ENCODE peak calls at places on chromosomes 1 and 21, in seven cellular contexts. One of them, this sample, is unnamed.

GRCh38 chr1:180646547-180646946 is 14.7 kb downstream of the XPR1 start:
- DNase-seq in fibroblast of the conjunctiva: no peak
- DNase-seq in NAMALWA: no peak
- DNase-seq in mucosa of gallbladder: no peak
- DNase-seq in substantia nigra: no peak
- DNase-seq in stimulated activated CD8-positive, alpha-beta memory T cell treated with anti-CD3 and anti-CD28 coated beads, Interleukin-15, amount 100 ng/mL, for 24 hours: no peak
- DNase-seq in NCI-H460: no peak
- DNase-seq in this sample: no peak

GRCh38 chr1:52919051-52919719 is 2.4 kb downstream of the ECHDC2 start:
- DNase-seq in stimulated activated CD8-positive, alpha-beta memory T cell treated with anti-CD3 and anti-CD28 coated beads, Interleukin-15, amount 100 ng/mL, for 24 hours: no peak
- DNase-seq in NCI-H460: no peak
- DNase-seq in substantia nigra: no peak
- DNase-seq in mucosa of gallbladder: no peak
- DNase-seq in NAMALWA: no peak
- DNase-seq in fibroblast of the conjunctiva: no peak
- DNase-seq in this sample: no peak

GRCh38 chr1:161198206-161198876 is 513 bp downstream of the ADAMTS4 start:
- DNase-seq in mucosa of gallbladder: no peak
- DNase-seq in stimulated activated CD8-positive, alpha-beta memory T cell treated with anti-CD3 and anti-CD28 coated beads, Interleukin-15, amount 100 ng/mL, for 24 hours: no peak
- DNase-seq in fibroblast of the conjunctiva: no peak
- DNase-seq in NCI-H460: no peak
- DNase-seq in substantia nigra: peak; percentile 60
- DNase-seq in NAMALWA: no peak
- DNase-seq in this sample: no peak

GRCh38 chr21:44431300-44431699 is 24.0 kb upstream of the LRRC3 start:
- DNase-seq in fibroblast of the conjunctiva: no peak
- DNase-seq in NCI-H460: no peak
- DNase-seq in mucosa of gallbladder: no peak
- DNase-seq in substantia nigra: no peak
- DNase-seq in stimulated activated CD8-positive, alpha-beta memory T cell treated with anti-CD3 and anti-CD28 coated beads, Interleukin-15, amount 100 ng/mL, for 24 hours: no peak
- DNase-seq in NAMALWA: no peak
- DNase-seq in this sample: no peak

GRCh38 chr1:3426956-3427535 is 27.4 kb upstream of the ARHGEF16 start:
- DNase-seq in NAMALWA: no peak
- DNase-seq in fibroblast of the conjunctiva: no peak
- DNase-seq in stimulated activated CD8-positive, alpha-beta memory T cell treated with anti-CD3 and anti-CD28 coated beads, Interleukin-15, amount 100 ng/mL, for 24 hours: no peak
- DNase-seq in mucosa of gallbladder: no peak
- DNase-seq in substantia nigra: no peak
- DNase-seq in NCI-H460: no peak
- DNase-seq in this sample: no peak

GRCh38 chr1:47389735-47390134 is 26.4 kb upstream of the FOXE3 start:
- DNase-seq in stimulated activated CD8-positive, alpha-beta memory T cell treated with anti-CD3 and anti-CD28 coated beads, Interleukin-15, amount 100 ng/mL, for 24 hours: no peak
- DNase-seq in fibroblast of the conjunctiva: no peak
- DNase-seq in NCI-H460: no peak
- DNase-seq in mucosa of gallbladder: no peak
- DNase-seq in NAMALWA: no peak
- DNase-seq in substantia nigra: no peak
- DNase-seq in this sample: no peak

GRCh38 chr1:78843111-78843908 is 163.2 kb downstream of the ADGRL4 start:
- DNase-seq in NAMALWA: no peak
- DNase-seq in NCI-H460: no peak
- DNase-seq in fibroblast of the conjunctiva: no peak
- DNase-seq in substantia nigra: no peak
- DNase-seq in mucosa of gallbladder: no peak
- DNase-seq in stimulated activated CD8-positive, alpha-beta memory T cell treated with anti-CD3 and anti-CD28 coated beads, Interleukin-15, amount 100 ng/mL, for 24 hours: no peak
- DNase-seq in this sample: no peak

GRCh38 chr1:43446388-43446740 is 7.4 kb downstream of the HYI start:
- DNase-seq in mucosa of gallbladder: no peak
- DNase-seq in stimulated activated CD8-positive, alpha-beta memory T cell treated with anti-CD3 and anti-CD28 coated beads, Interleukin-15, amount 100 ng/mL, for 24 hours: no peak
- DNase-seq in NAMALWA: no peak
- DNase-seq in substantia nigra: no peak
- DNase-seq in fibroblast of the conjunctiva: no peak
- DNase-seq in NCI-H460: no peak
- DNase-seq in this sample: no peak

GRCh38 chr1:174902531-174903099 is 97.1 kb upstream of the CACYBP start:
- DNase-seq in NCI-H460: no peak
- DNase-seq in NAMALWA: no peak
- DNase-seq in mucosa of gallbladder: peak; percentile 52
- DNase-seq in substantia nigra: no peak
- DNase-seq in fibroblast of the conjunctiva: no peak
- DNase-seq in stimulated activated CD8-positive, alpha-beta memory T cell treated with anti-CD3 and anti-CD28 coated beads, Interleukin-15, amount 100 ng/mL, for 24 hours: no peak
- DNase-seq in this sample: no peak

GRCh38 chr1:211579434-211580302 is 707 bp upstream of the SLC30A1 start:
- DNase-seq in stimulated activated CD8-positive, alpha-beta memory T cell treated with anti-CD3 and anti-CD28 coated beads, Interleukin-15, amount 100 ng/mL, for 24 hours: no peak
- DNase-seq in mucosa of gallbladder: no peak
- DNase-seq in NCI-H460: peak; percentile 24
- DNase-seq in substantia nigra: no peak
- DNase-seq in NAMALWA: peak; percentile 84
- DNase-seq in fibroblast of the conjunctiva: no peak
- DNase-seq in this sample: no peak

GRCh38 chr1:79811173-79811572 is 804.6 kb upstream of the ADGRL4 start:
- DNase-seq in stimulated activated CD8-positive, alpha-beta memory T cell treated with anti-CD3 and anti-CD28 coated beads, Interleukin-15, amount 100 ng/mL, for 24 hours: no peak
- DNase-seq in fibroblast of the conjunctiva: peak; percentile 24
- DNase-seq in mucosa of gallbladder: no peak
- DNase-seq in NAMALWA: no peak
- DNase-seq in substantia nigra: no peak
- DNase-seq in NCI-H460: no peak
- DNase-seq in this sample: no peak

This sample was measured in T follicular helper cell.